ENCODE peak calls at places on chromosomes 2 and 18, in nine cellular contexts. L is tibial artery; C is WERI-Rb-1; W is GM23248; O is ascending aorta; I is CD8-positive, alpha-beta memory T cell; P is suprapubic skin; Q is astrocyte; N is heart right ventricle. K is an unnamed sample.

GRCh38 chr18:63299837-63300787 is 19.5 kb downstream of the BCL2 start:
- DNase-seq in Q (peak; percentile 80), L (no peak), O (no peak), W (peak; percentile 23), N (no peak), I (no peak), P (no peak), C (no peak), K (no peak)

GRCh38 chr18:13587937-13588336 is 138.4 kb downstream of the FAM210A start:
- DNase-seq in O (no peak), N (no peak), I (no peak), W (no peak), P (no peak), Q (no peak), L (no peak), C (no peak), K (no peak)

GRCh38 chr18:5294113-5294617 is 1.4 kb downstream of the ZBTB14 start:
- DNase-seq in P (peak; percentile 82), L (no peak), W (peak; percentile 41), N (no peak), Q (no peak), I (no peak), C (peak; percentile 29), O (no peak), K (peak; percentile 13)

GRCh38 chr2:219448776-219449476 is 14.3 kb downstream of the SPEG start:
- DNase-seq in I (peak; percentile 45), W (no peak), L (no peak), Q (no peak), N (no peak), P (peak; percentile 54), O (no peak), C (no peak), K (no peak)

GRCh38 chr2:99653433-99653832 is 163.6 kb upstream of the REV1 start:
- DNase-seq in I (no peak), N (no peak), L (no peak), W (no peak), Q (no peak), C (no peak), O (no peak), P (no peak), K (no peak)

GRCh38 chr18:25349131-25349925 is 2.6 kb downstream of the ZNF521 start:
- DNase-seq in Q (peak; percentile 57), O (no peak), N (peak; percentile 40), W (peak; percentile 72), L (peak; percentile 45), C (no peak), P (peak; percentile 73), I (no peak), K (peak; percentile 58)

GRCh38 chr2:222945887-222946286 is 85.1 kb downstream of the ACSL3 start:
- DNase-seq in O (no peak), N (no peak), P (no peak), Q (peak; percentile 27), W (no peak), I (no peak), L (no peak), C (no peak), K (no peak)

GRCh38 chr2:237181844-237182243 is 96.2 kb downstream of the COPS8 start:
- DNase-seq in I (no peak), Q (peak; percentile 96), W (peak; percentile 90), N (no peak), L (no peak), O (no peak), P (no peak), C (no peak), K (no peak)

GRCh38 chr2:41940715-41941114 is 107.1 kb upstream of the PKDCC start:
- DNase-seq in N (peak; percentile 71), O (no peak), W (no peak), Q (no peak), C (no peak), I (no peak), L (no peak), P (no peak), K (no peak)

GRCh38 chr18:29560270-29560669 is 1383.3 kb upstream of the CDH2 start:
- DNase-seq in O (no peak), N (no peak), L (no peak), Q (no peak), W (no peak), C (no peak), P (no peak), I (no peak), K (no peak)

GRCh38 chr2:191950132-191950885 is 103.4 kb upstream of the CAVIN2 start:
- DNase-seq in Q (peak; percentile 56), C (no peak), O (no peak), N (no peak), P (no peak), W (peak; percentile 77), I (no peak), L (no peak), K (peak; percentile 80)

GRCh38 chr18:11118051-11118450 is 31.3 kb downstream of the PIEZO2 start:
- DNase-seq in L (no peak), I (no peak), C (no peak), P (no peak), W (no peak), N (no peak), Q (no peak), O (no peak), K (no peak)

GRCh38 chr2:54962511-54962910 is 87.7 kb downstream of the RTN4 start:
- DNase-seq in C (no peak), L (no peak), N (no peak), P (no peak), O (no peak), W (no peak), Q (no peak), I (no peak), K (no peak)
- H3K27me3 ChIP-seq in C (no peaks in the 10 kb centered on the region), L (no peaks in the 10 kb centered on the region), N (no peaks in the 10 kb centered on the region), P (no peaks in the 10 kb centered on the region), O (no peaks in the 10 kb centered on the region), W (no peaks in the 10 kb centered on the region), Q (no peaks in the 10 kb centered on the region), I (no peaks in the 10 kb centered on the region), K (no peaks in the 10 kb centered on the region)

DNA sequence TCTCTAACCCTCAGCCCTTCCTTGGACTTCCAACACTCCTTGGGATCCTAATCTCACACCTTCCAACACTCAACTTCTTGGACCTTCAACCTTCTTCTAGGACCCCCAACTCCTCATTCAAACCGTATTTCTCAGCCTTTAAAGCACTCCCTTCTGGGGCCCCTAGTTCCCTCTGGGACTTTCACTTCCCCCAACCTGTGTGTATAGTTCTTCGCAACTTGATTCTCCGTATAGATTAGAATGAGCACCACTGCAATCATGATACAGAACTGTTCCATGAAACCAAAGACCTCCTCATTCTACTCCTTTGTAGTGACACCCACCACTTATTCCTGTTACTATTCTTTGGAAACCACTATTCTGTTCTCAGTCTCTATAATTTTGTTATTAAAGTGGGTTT is 62.0 kb upstream of the NFU1 start:
- DNase-seq in Q (no peak), W (no peak), L (no peak), P (no peak), O (no peak), C (no peak), I (no peak), N (no peak), K (no peak)
- H3K36me3 ChIP-seq in Q (peaks cover 9% of the 10 kb centered on the region), W (peaks cover 16% of the 10 kb centered on the region), L (peaks cover 25% of the 10 kb centered on the region), P (peaks cover 11% of the 10 kb centered on the region), O (peaks cover 20% of the 10 kb centered on the region), C (peaks cover 5% of the 10 kb centered on the region), I (peaks cover 17% of the 10 kb centered on the region), N (peaks cover 60% of the 10 kb centered on the region), K (peaks cover 15% of the 10 kb centered on the region)

GRCh38 chr2:168801456-168801855 is 981 bp upstream of the NOSTRIN start:
- DNase-seq in C (no peak), P (no peak), N (no peak), Q (no peak), O (no peak), I (no peak), W (no peak), L (no peak), K (no peak)
- H3K27ac ChIP-seq in C (no peak overlapping the region), P (peak overlapping the region; percentile 61), N (no peak overlapping the region), Q (no peak overlapping the region), O (no peak overlapping the region), I (peak overlapping the region; percentile 55), W (no peak overlapping the region), L (no peak overlapping the region), K (no peak overlapping the region)

GRCh38 chr18:363327-364115 is 95.7 kb upstream of the THOC1 start:
- DNase-seq in I (no peak), O (no peak), L (no peak), C (no peak), Q (peak; percentile 90), N (no peak), W (peak; percentile 67), P (no peak), K (peak; percentile 40)
- H3K27me3 ChIP-seq in I (no peaks in the 10 kb centered on the region), O (no peaks in the 10 kb centered on the region), L (no peaks in the 10 kb centered on the region), C (no peaks in the 10 kb centered on the region), Q (no peaks in the 10 kb centered on the region), N (no peaks in the 10 kb centered on the region), W (no peaks in the 10 kb centered on the region), P (no peaks in the 10 kb centered on the region), K (no peaks in the 10 kb centered on the region)

GRCh38 chr2:54866179-54866578 is 142.7 kb downstream of the EML6 start:
- DNase-seq in O (no peak), Q (peak; percentile 40), N (no peak), I (no peak), L (no peak), P (no peak), C (no peak), W (no peak), K (no peak)
- H3K36me3 ChIP-seq in O (no peaks in the 10 kb centered on the region), Q (no peaks in the 10 kb centered on the region), N (no peaks in the 10 kb centered on the region), I (no peaks in the 10 kb centered on the region), L (no peaks in the 10 kb centered on the region), P (no peaks in the 10 kb centered on the region), C (no peaks in the 10 kb centered on the region), W (no peaks in the 10 kb centered on the region), K (no peaks in the 10 kb centered on the region)

DNA sequence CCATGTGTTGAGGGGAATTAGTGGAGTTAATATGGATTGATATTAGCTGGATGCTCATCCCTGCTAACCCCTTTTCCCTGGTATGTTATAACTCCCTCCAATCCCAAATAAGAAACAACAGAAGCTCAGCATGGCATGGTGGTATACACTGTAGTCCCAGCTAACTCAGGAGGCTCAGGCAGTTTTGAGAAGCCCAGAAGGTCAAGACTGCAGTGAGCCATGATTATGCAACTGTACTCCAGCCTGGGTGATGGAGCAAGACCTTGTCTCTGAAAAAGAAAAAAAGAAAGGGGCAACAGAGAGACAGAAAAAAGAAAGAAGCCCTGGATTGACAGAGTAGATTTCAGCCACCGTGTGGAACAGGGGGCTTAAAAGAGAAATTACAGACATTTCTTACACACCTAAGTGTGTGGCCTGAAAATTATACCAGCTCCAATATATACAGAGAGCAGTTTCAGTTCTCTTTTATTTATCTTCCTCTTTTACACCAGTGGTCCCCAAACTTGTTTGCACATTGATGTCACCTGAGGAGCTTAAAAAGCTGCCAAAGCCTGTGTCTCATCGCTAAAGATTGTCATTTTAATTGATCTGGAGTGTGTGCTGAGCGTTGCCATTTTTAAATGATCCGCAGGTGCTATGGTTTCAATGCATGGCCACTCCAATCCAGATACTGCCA is 203.6 kb downstream of the UBE2E3 start:
- DNase-seq in C (no peak), N (no peak), O (no peak), W (peak; percentile 24), L (no peak), Q (no peak), P (no peak), I (no peak), K (no peak)
- H3K27ac ChIP-seq in C (no peak overlapping the region), N (no peak overlapping the region), O (no peak overlapping the region), W (no peak overlapping the region), L (no peak overlapping the region), Q (no peak overlapping the region), P (no peak overlapping the region), I (no peak overlapping the region), K (no peak overlapping the region)

K was measured in endothelial cell of umbilical vein.